ENCODE peak calls at places on chromosomes 11 and 22, in seven cellular contexts. Y is NCI-H1105 treated with DMSO at 0.1 percent for 48 hours; F is HS-5; Q is GM04503; J is activated effector memory CD4-positive, alpha-beta T cell treated with anti-CD3 and anti-CD28 coated beads, Interleukin-2, amount 50 U/mL, for 16 hours; Z is IMR-90; R is lung microvascular endothelial cell. B is an unnamed sample.

GRCh38 chr11:66264893-66265292 is 3.5 kb upstream of the RAB1B start:
- DNase-seq in Y (no peak), F (no peak), Q (no peak), J (peak), Z (no peak), R (no peak), B (no peak)

GRCh38 chr11:19329910-19330309 is 89.2 kb upstream of the E2F8 start:
- DNase-seq in Y (no peak), F (no peak), Q (no peak), J (no peak), Z (no peak), R (no peak), B (no peak)

GRCh38 chr11:113382121-113382520 is 5.5 kb upstream of the ANKK1 start:
- DNase-seq in Y (no peak), F (no peak), Q (no peak), J (no peak), Z (no peak), R (no peak), B (no peak)

GRCh38 chr22:28930357-28931007 is 47.1 kb downstream of the ZNRF3 start:
- DNase-seq in Y (no peak), F (no peak), Q (no peak), J (no peak), Z (peak), R (peak), B (no peak)

GRCh38 chr22:21660904-21661303 is 4.9 kb upstream of the PPIL2 start:
- DNase-seq in Y (no peak), F (no peak), Q (no peak), J (no peak), Z (no peak), R (no peak), B (no peak)

GRCh38 chr11:74678591-74679512 is 52.4 kb downstream of the CHRDL2 start:
- DNase-seq in Y (no peak), F (no peak), Q (no peak), J (peak), Z (peak), R (no peak), B (no peak)

GRCh38 chr11:3180869-3181268 is 15.8 kb upstream of the OSBPL5 start:
- DNase-seq in Y (no peak), F (no peak), Q (no peak), J (no peak), Z (no peak), R (no peak), B (peak)

GRCh38 chr11:1827095-1827797 is 7.5 kb upstream of the SYT8 start:
- DNase-seq in Y (peak), F (no peak), Q (no peak), J (peak), Z (peak), R (no peak), B (peak)

GRCh38 chr22:28247667-28248363 is 328.8 kb upstream of the PITPNB start:
- DNase-seq in Y (no peak), F (no peak), Q (no peak), J (no peak), Z (no peak), R (no peak), B (no peak)

GRCh38 chr11:267491-267994 is 10.7 kb upstream of the NLRP6 start:
- DNase-seq in Y (no peak), F (no peak), Q (no peak), J (peak), Z (no peak), R (no peak), B (peak)

GRCh38 chr11:72764503-72764902 is 12.3 kb upstream of the ARAP1 start:
- DNase-seq in Y (no peak), F (no peak), Q (no peak), J (no peak), Z (no peak), R (no peak), B (peak)

GRCh38 chr11:61138940-61139339 is 22.3 kb downstream of the VPS37C start:
- DNase-seq in Y (no peak), F (no peak), Q (no peak), J (no peak), Z (peak), R (no peak), B (no peak)

GRCh38 chr11:88455974-88456373 is 118.4 kb upstream of the CTSC start:
- DNase-seq in Y (no peak), F (no peak), Q (no peak), J (no peak), Z (no peak), R (no peak), B (no peak)

GRCh38 chr11:95067042-95067827 is 516 bp downstream of the SRSF8 start:
- DNase-seq in Y (peak), F (peak), Q (peak), J (peak), Z (peak), R (peak), B (peak)

GRCh38 chr11:63289658-63290057 is 46.3 kb upstream of the SLC22A25 start:
- DNase-seq in Y (no peak), F (no peak), Q (no peak), J (no peak), Z (no peak), R (no peak), B (no peak)

GRCh38 chr11:23577296-23577695 is 717.0 kb upstream of the CCDC179 start:
- DNase-seq in Y (no peak), F (no peak), Q (no peak), J (no peak), Z (no peak), R (no peak), B (no peak)

GRCh38 chr11:85712953-85713352 is 27.0 kb upstream of the CCDC89 start:
- DNase-seq in Y (no peak), F (no peak), Q (no peak), J (no peak), Z (no peak), R (no peak), B (no peak)

GRCh38 chr22:25940479-25940878 is 198.5 kb downstream of the MYO18B start:
- DNase-seq in Y (no peak), F (no peak), Q (no peak), J (no peak), Z (no peak), R (no peak), B (no peak)

GRCh38 chr11:13776134-13776815 is 107.8 kb downstream of the FAR1 start:
- DNase-seq in Y (peak), F (no peak), Q (no peak), J (no peak), Z (no peak), R (peak), B (no peak)

GRCh38 chr22:32164084-32164894 is 5.2 kb upstream of the C22orf42 start:
- DNase-seq in Y (no peak), F (no peak), Q (no peak), J (no peak), Z (no peak), R (no peak), B (no peak)

GRCh38 chr11:130798280-130798679 is 118.0 kb downstream of the SNX19 start:
- DNase-seq in Y (no peak), F (peak), Q (peak), J (no peak), Z (peak), R (peak), B (no peak)

GRCh38 chr11:16739326-16739875 is 954 bp downstream of the C11orf58 start:
- DNase-seq in Y (peak), F (peak), Q (peak), J (no peak), Z (peak), R (peak), B (no peak)

GRCh38 chr22:36815558-36816337 is 1.1 kb downstream of the PVALB start:
- DNase-seq in Y (no peak), F (no peak), Q (no peak), J (no peak), Z (no peak), R (no peak), B (no peak)

B was measured in upper lobe of right lung.